ENCODE peak calls at places on chromosome 14, in ten cellular contexts. N is adrenal gland; J is transverse colon; R is H1; P is naive thymus-derived CD4-positive, alpha-beta T cell; T is IMR-90; C is dorsolateral prefrontal cortex; Z is heart right ventricle; I is HCT116; Y is CD8-positive, alpha-beta T cell. X is an unnamed sample.

GRCh38 chr14:37328673-37329072 is 130.9 kb downstream of the MIPOL1 start:
- DNase-seq in T (no peak), C (no peak), Y (no peak), P (no peak), R (no peak), N (no peak), Z (no peak), I (no peak), J (no peak), X (no peak)

GRCh38 chr14:74161526-74162158 is 76.9 kb downstream of the LIN52 start:
- DNase-seq in J (no peak), P (no peak), R (peak), C (no peak), Y (no peak), T (no peak), I (no peak), N (no peak), Z (no peak), X (no peak)

GRCh38 chr14:78227466-78228077 is 57.4 kb downstream of the NRXN3 start:
- DNase-seq in T (no peak), Z (no peak), I (no peak), C (no peak), N (no peak), P (no peak), Y (no peak), R (no peak), J (no peak), X (no peak)

GRCh38 chr14:104385189-104386135 is 194.1 kb upstream of the C14orf180 start:
- DNase-seq in J (peak), Y (no peak), N (no peak), P (no peak), C (peak), I (no peak), T (no peak), R (no peak), Z (no peak), X (no peak)

GRCh38 chr14:20714593-20715250 is 26.2 kb downstream of the ANG start:
- DNase-seq in R (no peak), T (peak), N (peak), C (peak), Z (peak), I (no peak), P (no peak), Y (no peak), J (peak), X (peak)

GRCh38 chr14:104803916-104804371 is 3.0 kb downstream of the ZBTB42 start:
- DNase-seq in J (no peak), Y (no peak), T (peak), C (no peak), P (no peak), N (no peak), Z (no peak), R (no peak), I (no peak), X (no peak)

GRCh38 chr14:64683264-64683663 is 21.0 kb upstream of the PLEKHG3 start:
- DNase-seq in R (no peak), C (peak), I (no peak), N (no peak), Y (no peak), Z (no peak), P (no peak), T (no peak), J (no peak), X (no peak)

GRCh38 chr14:72590577-72590976 is 303.3 kb downstream of the DPF3 start:
- DNase-seq in Z (no peak), Y (no peak), R (no peak), T (no peak), N (no peak), J (no peak), P (peak), C (no peak), I (no peak), X (no peak)

GRCh38 chr14:58830121-58830520 is 192.4 kb downstream of the DACT1 start:
- DNase-seq in Y (no peak), T (no peak), J (no peak), Z (no peak), R (no peak), P (no peak), C (no peak), N (no peak), I (no peak), X (no peak)

GRCh38 chr14:101730626-101731186 is 30.8 kb upstream of the PPP2R5C start:
- DNase-seq in Y (no peak), P (no peak), R (no peak), J (no peak), N (no peak), Z (no peak), I (no peak), T (no peak), C (no peak), X (no peak)

GRCh38 chr14:97306785-97307246 is 509.6 kb downstream of the VRK1 start:
- DNase-seq in Z (no peak), P (no peak), N (no peak), R (no peak), J (no peak), C (no peak), I (no peak), Y (no peak), T (no peak), X (no peak)

GRCh38 chr14:76376409-76376877 is 506 bp downstream of the ESRRB start:
- DNase-seq in R (no peak), I (no peak), T (no peak), J (no peak), P (no peak), N (no peak), Y (no peak), Z (no peak), C (no peak), X (no peak)
- H3K4me3 ChIP-seq in R (peak), I (peak), T (no peak), J (peak), P (no peak), N (no peak), Y (no peak), Z (peak), C (peak), X (peak)

GRCh38 chr14:61331992-61332657 is 10.7 kb downstream of the PRKCH start:
- DNase-seq in R (no peak), Y (no peak), P (no peak), T (no peak), J (no peak), Z (no peak), I (no peak), C (no peak), N (no peak), X (no peak)

GRCh38 chr14:61330511-61330910 is 9.1 kb downstream of the PRKCH start:
- DNase-seq in C (no peak), J (no peak), P (no peak), R (no peak), T (no peak), Y (no peak), Z (no peak), I (no peak), N (no peak), X (no peak)

GRCh38 chr14:61335049-61335448 is 13.7 kb downstream of the PRKCH start:
- DNase-seq in P (peak), R (no peak), Y (peak), I (no peak), N (no peak), T (no peak), J (no peak), Z (no peak), C (no peak), X (no peak)

GRCh38 chr14:61334197-61334701 is 12.9 kb downstream of the PRKCH start:
- DNase-seq in Y (peak), Z (no peak), T (no peak), R (no peak), P (peak), N (no peak), J (no peak), C (no peak), I (no peak), X (no peak)

GRCh38 chr14:61332658-61333029 is 11.3 kb downstream of the PRKCH start:
- DNase-seq in C (no peak), I (no peak), J (no peak), R (no peak), T (no peak), P (no peak), Y (peak), N (no peak), Z (no peak), X (no peak)
- H3K27ac ChIP-seq in C (no peak), I (no peak), J (peak), R (no peak), T (no peak), P (peak), Y (peak), N (no peak), Z (no peak), X (no peak)

GRCh38 chr14:32933943-32934890 is 4.5 kb upstream of the NPAS3 start:
- DNase-seq in Y (no peak), I (no peak), J (no peak), T (no peak), R (no peak), C (peak), N (peak), Z (no peak), P (no peak), X (peak)

GRCh38 chr14:32932921-32933622 is 5.6 kb upstream of the NPAS3 start:
- DNase-seq in N (peak), P (no peak), R (no peak), I (no peak), Z (no peak), T (no peak), J (no peak), Y (no peak), C (peak), X (peak)

GRCh38 chr14:32934891-32935633 is 3.6 kb upstream of the NPAS3 start:
- DNase-seq in N (peak), T (no peak), I (no peak), J (no peak), R (no peak), P (no peak), C (peak), Z (no peak), Y (no peak), X (no peak)

GRCh38 chr14:32932302-32932920 is 6.3 kb upstream of the NPAS3 start:
- DNase-seq in I (no peak), J (no peak), C (no peak), N (no peak), Z (no peak), T (no peak), R (no peak), Y (no peak), P (no peak), X (no peak)

DNA sequence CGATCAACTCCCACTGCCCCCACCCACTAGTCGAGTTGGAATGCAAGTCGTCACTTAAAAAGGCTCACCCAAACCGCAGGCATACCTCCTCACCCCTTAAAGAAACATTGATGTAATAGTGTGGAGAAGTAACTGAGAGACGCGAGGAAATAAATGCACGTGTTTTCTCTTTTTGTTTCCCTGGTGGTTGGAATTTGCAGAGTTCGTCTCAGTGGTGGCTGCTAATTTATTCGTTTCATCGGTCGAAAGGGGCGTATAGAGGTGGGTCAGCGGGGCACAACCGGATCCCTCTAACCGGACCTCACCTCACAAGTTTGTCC is 5.1 kb upstream of the NPAS3 start:
- DNase-seq in P (no peak), T (no peak), C (no peak), Y (no peak), R (no peak), J (no peak), I (no peak), Z (no peak), N (no peak), X (no peak)
- H3K4me3 ChIP-seq in P (no peak), T (no peak), C (peak), Y (no peak), R (peak), J (peak), I (no peak), Z (peak), N (no peak), X (peak)

GRCh38 chr14:50955373-50956043 is 11.2 kb upstream of the PYGL start:
- DNase-seq in Z (no peak), Y (no peak), C (no peak), T (peak), I (peak), P (no peak), R (no peak), J (peak), N (peak), X (peak)
- H3K27ac ChIP-seq in Z (no peak), Y (no peak), C (peak), T (peak), I (peak), P (no peak), R (no peak), J (peak), N (peak), X (peak)

DNA sequence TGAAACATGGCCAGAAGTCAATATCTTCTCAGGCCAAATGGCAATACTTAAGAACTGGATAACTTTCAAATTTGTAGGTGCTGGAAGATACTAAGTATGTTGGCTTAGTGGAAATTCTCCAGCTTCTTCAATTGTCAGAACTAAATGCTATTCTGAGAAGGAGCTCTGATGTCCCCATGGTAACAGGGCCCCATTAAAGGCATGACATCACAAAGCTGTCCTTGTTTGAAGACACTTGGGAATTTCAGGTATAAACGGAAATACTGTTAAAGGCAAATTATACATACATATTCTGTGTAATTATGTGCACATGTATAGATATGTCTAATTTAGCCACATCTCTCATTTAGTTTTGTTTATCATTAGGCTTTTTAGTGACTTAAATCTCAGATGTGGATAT is 210.0 kb upstream of the SEL1L start:
- DNase-seq in C (no peak), P (no peak), I (no peak), Z (no peak), T (no peak), R (no peak), J (no peak), N (no peak), Y (no peak), X (no peak)
- H3K4me3 ChIP-seq in C (no peak), P (no peak), I (no peak), Z (no peak), T (no peak), R (no peak), J (no peak), N (no peak), Y (no peak), X (no peak)

GRCh38 chr14:23457587-23458445 is 11.7 kb upstream of the NGDN start:
- DNase-seq in P (no peak), C (no peak), J (peak), T (no peak), R (no peak), Y (no peak), Z (no peak), N (no peak), I (no peak), X (no peak)
- H3K27ac ChIP-seq in P (no peak), C (no peak), J (peak), T (no peak), R (no peak), Y (no peak), Z (no peak), N (no peak), I (no peak), X (no peak)

GRCh38 chr14:68341765-68342212 is 451.1 kb downstream of the ZFP36L1 start:
- DNase-seq in C (no peak), R (no peak), P (no peak), I (no peak), Y (no peak), T (no peak), Z (no peak), N (no peak), J (no peak), X (no peak)
- H3K4me3 ChIP-seq in C (no peak), R (no peak), P (no peak), I (no peak), Y (no peak), T (no peak), Z (no peak), N (no peak), J (no peak), X (no peak)

DNA sequence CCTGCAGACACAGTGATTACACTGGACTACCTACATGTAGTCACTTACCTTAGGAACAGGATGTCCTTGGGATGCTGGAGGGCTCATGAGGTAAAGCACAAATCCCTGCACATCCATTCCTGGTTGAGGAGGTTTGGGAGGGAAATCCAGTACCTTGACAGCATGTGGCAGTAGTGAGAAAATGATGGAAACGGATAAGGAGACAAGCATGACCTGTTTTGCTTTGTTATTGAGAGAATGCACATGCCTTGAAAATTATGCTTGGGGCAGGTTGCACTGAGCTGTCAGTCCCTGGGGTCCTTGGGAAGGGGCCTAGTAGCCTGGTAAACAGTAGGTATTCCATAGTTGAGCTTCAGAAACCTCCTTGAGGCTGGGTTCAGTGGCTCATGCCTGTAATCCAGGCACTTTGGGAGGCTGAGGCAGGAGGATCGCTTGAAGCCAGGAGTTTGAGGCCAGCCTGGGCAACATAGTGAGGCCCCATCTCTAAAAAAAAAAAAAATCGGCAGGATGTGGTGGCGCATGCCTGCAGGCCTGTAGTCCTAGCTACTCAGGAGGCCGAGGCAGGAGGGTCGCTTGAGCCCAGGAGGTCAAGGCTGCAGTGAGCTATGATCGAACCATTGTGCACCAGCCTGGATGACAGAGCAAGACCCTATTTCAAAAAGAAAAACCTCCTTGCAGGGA is 2.0 kb upstream of the SLC25A29 start:
- DNase-seq in Z (no peak), Y (no peak), P (no peak), T (no peak), C (no peak), I (no peak), N (no peak), J (no peak), R (no peak), X (no peak)
- H3K27ac ChIP-seq in Z (peak), Y (no peak), P (no peak), T (no peak), C (no peak), I (no peak), N (no peak), J (no peak), R (no peak), X (peak)

GRCh38 chr14:53963491-53964227 is 7.0 kb upstream of the BMP4 start:
- DNase-seq in I (no peak), N (peak), Z (peak), J (peak), C (no peak), P (no peak), Y (no peak), R (no peak), T (no peak), X (peak)
- H3K4me3 ChIP-seq in I (peak), N (no peak), Z (peak), J (peak), C (peak), P (no peak), Y (no peak), R (peak), T (no peak), X (peak)

GRCh38 chr14:85529803-85530574 is at the start of gene FLRT2:
- DNase-seq in N (peak), J (no peak), T (peak), P (no peak), R (no peak), I (no peak), Z (peak), Y (no peak), C (peak), X (peak)
- H3K27ac ChIP-seq in N (no peak), J (peak), T (peak), P (no peak), R (no peak), I (no peak), Z (peak), Y (no peak), C (peak), X (peak)

X was measured in psoas muscle.